ENCODE peak calls at places on chromosome 2, in five cellular contexts. D is spleen, I is uterus, Z is endothelial cell of umbilical vein, K is tibial nerve. E is an unnamed sample.

GRCh38 chr2:135630488-135630887 is 99.2 kb downstream of the R3HDM1 start:
- DNase-seq in D (no peak), I (no peak), Z (no peak), K (no peak), E (no peak)

GRCh38 chr2:188725981-188726380 is 248.2 kb upstream of the COL3A1 start:
- DNase-seq in D (no peak), I (no peak), Z (peak), K (no peak), E (no peak)

GRCh38 chr2:196217116-196217515 is 45.7 kb upstream of the STK17B start:
- DNase-seq in D (no peak), I (no peak), Z (no peak), K (no peak), E (no peak)

GRCh38 chr2:42775186-42775585 is 11.3 kb upstream of the OXER1 start:
- DNase-seq in D (no peak), I (no peak), Z (no peak), K (no peak), E (no peak)

GRCh38 chr2:41854227-41854626 is 193.6 kb upstream of the PKDCC start:
- DNase-seq in D (no peak), I (no peak), Z (no peak), K (no peak), E (no peak)

GRCh38 chr2:30932850-30933249 is 125.6 kb upstream of the CAPN13 start:
- DNase-seq in D (no peak), I (no peak), Z (no peak), K (no peak), E (no peak)

GRCh38 chr2:37619957-37620295 is 51.5 kb downstream of the CDC42EP3 start:
- DNase-seq in D (no peak), I (no peak), Z (no peak), K (no peak), E (no peak)

GRCh38 chr2:238700506-238701050 is 147.3 kb upstream of the TWIST2 start:
- DNase-seq in D (no peak), I (no peak), Z (no peak), K (no peak), E (no peak)

GRCh38 chr2:13193075-13193474 is 476.3 kb downstream of the TRIB2 start:
- DNase-seq in D (no peak), I (no peak), Z (no peak), K (no peak), E (peak)

GRCh38 chr2:20209373-20210109 is 15.4 kb downstream of the SDC1 start:
- DNase-seq in D (no peak), I (no peak), Z (no peak), K (no peak), E (no peak)

DNA sequence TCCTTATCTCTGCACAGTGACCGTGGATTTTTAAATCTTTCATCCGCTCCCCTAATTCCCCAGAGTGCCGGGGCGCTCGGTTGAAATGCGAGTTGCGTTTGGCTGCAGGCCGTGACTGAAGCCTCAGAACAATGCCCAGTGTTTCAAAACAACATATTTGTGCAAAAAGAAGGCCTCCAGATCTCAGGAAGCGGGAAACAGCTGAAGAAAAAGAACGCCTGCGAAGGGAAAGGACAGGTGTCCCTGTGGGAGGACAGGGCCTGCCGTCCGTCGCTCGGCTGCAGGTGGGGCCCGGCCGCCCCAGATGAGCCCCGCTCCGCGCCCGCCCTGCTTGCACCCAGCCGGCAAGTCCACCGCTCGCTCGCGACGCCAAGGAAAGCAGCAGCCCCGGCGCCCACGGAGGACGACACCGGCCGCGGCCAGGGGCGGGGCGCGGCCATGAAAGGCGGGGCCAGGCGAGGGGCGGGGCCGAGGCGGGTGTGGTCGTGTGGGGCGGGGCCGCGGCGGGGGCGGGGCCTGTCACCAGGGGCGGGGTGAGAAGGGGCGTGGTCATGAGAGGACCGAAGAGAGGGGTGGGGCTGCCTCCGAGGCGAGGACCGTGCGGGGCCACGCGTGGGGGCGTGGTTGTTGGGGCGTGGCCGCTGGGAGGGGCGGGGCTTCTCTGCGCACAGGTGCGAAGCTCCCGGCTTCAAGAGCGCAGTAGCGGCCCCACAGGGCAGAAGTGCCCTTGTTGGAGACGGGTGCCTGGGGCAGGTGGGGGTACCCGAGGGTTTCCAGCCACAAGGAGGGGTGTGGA is 17.6 kb upstream of the BOK start:
- DNase-seq in D (peak), I (no peak), Z (peak), K (no peak), E (peak)
- TF ChIP-seq POLR2A in D (no peak), I (no peak), Z (peak), K (no peak), E (no peak)

DNA sequence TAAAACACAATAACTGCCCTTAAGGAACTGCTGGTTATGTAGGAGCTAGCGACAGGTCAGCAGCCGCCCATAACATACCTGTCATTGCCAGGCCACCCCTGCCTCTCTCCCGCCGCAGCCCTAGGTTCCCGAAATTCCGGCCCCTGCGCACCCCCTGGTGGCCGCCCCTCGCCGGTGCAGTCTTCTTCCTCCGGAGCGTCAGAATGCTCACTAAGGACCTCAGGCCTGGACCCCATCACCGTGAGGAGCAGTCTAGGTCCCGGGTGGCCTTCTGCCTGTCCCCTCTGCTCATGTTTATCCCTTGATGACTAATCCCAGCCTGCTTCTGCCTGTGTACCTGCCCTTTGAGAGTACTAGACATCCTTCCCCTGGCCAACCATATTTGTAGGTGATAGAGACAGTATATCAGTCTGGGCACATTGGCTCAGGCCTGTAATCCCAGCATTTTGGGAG is 115.7 kb upstream of the SLC1A4 start:
- DNase-seq in D (peak), I (peak), Z (peak), K (peak), E (peak)
- TF ChIP-seq POLR2A in D (no peak), I (no peak), Z (no peak), K (no peak), E (no peak)

GRCh38 chr2:159615187-159615935 is 987 bp downstream of the BAZ2B start:
- DNase-seq in D (peak), I (peak), Z (peak), K (peak), E (peak)
- TF ChIP-seq POLR2A in D (no peak), I (peak), Z (peak), K (peak), E (peak)

DNA sequence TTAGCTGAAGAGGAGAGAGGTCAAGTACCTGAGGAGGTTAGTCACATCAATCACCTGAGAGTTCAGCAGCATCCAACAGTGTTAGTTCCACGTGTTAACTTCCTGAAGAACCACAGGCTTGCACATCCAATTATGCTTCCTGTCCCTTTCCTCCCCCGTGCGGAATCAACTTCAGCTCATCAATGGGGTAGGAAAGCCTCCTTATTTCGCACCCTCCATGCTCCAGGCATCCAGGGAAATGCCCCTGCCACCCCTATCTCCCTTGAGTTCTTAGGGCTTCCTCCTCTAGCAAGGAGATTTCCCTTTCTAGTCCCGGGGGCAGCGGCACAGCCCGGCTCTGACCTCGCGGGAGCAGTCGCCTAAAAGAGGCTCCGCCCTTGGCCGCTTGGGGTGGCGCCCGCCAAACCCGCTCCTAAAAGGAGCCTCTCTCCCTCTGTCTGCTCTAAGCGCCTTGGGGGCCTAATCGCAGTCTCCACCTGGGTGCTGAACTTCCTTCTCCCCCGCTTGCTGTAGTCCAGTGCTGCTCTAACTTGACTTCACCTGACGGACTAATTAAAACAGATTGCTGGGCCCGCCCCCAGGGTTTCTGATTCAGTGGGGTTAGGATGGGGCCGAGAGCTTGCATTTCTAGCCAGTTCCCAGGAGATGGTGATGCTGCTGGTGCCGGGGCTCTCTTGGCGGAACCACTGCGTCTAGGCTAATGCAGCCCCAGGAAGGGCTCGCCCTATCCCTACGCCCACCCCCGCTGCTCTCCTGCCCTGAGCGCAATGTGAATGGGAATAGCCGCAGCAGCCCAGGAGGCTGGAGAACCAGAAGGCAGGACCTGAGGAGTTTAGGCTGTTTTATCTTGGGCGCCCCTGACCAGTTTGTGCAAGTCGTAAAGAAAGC is 3.4 kb upstream of the TET3 start:
- DNase-seq in D (peak), I (no peak), Z (no peak), K (no peak), E (peak)
- TF ChIP-seq POLR2A in D (no peak), I (no peak), Z (no peak), K (no peak), E (peak)

GRCh38 chr2:88859461-88859860 is 168.0 kb downstream of the RPIA start:
- DNase-seq in D (no peak), I (no peak), Z (no peak), K (no peak), E (no peak)
- TF ChIP-seq POLR2A in D (no peak), I (no peak), Z (no peak), K (no peak), E (no peak)

E was measured in erythroblast.